ENCODE peak calls at places on chromosomes 13 and 19, in nine cellular contexts. S is body of pancreas, F is left lung, P is PC-9, C is neural crest cell, J is foreskin fibroblast, V is activated B cell treated with CpG ODN at 0.5 μM for 24 hours, M is fibroblast of lung, B is omental fat pad. H is an unnamed sample.

GRCh38 chr19:6891761-6892385 is 4.5 kb downstream of the ADGRE1 start:
- DNase-seq in S (no peak), F (no peak), P (no peak), C (no peak), J (no peak), V (no peak), M (no peak), B (no peak), H (no peak)

GRCh38 chr13:75946746-75947397 is 310.7 kb downstream of the LMO7 start:
- DNase-seq in S (peak; percentile 3), F (no peak), P (no peak), C (no peak), J (no peak), V (no peak), M (no peak), B (no peak), H (no peak)

GRCh38 chr13:33125821-33126570 is 109.8 kb downstream of the KL start:
- DNase-seq in S (peak; percentile 73), F (no peak), P (peak; percentile 98), C (no peak), J (peak; percentile 97), V (no peak), M (peak; percentile 95), B (no peak), H (no peak)

GRCh38 chr13:21901772-21902708 is 231.2 kb downstream of the FGF9 start:
- DNase-seq in S (peak; percentile 7), F (no peak), P (no peak), C (no peak), J (no peak), V (no peak), M (peak; percentile 2), B (no peak), H (no peak)

GRCh38 chr19:16076958-16077611 is 790 bp downstream of the TPM4 start:
- DNase-seq in S (peak; percentile 50), F (peak; percentile 90), P (no peak), C (no peak), J (peak; percentile 64), V (peak; percentile 39), M (peak; percentile 31), B (no peak), H (peak; percentile 68)

GRCh38 chr19:38482496-38482895 is 49.0 kb downstream of the RYR1 start:
- DNase-seq in S (no peak), F (no peak), P (no peak), C (no peak), J (no peak), V (no peak), M (no peak), B (no peak), H (no peak)

GRCh38 chr19:5775668-5776309 is 8.8 kb downstream of the PRR22 start:
- DNase-seq in S (peak; percentile 46), F (no peak), P (peak; percentile 36), C (no peak), J (peak; percentile 93), V (no peak), M (peak; percentile 60), B (no peak), H (no peak)

GRCh38 chr19:40872209-40872608 is 9.8 kb downstream of the CYP2A7 start:
- DNase-seq in S (no peak), F (no peak), P (no peak), C (no peak), J (no peak), V (no peak), M (no peak), B (no peak), H (no peak)

GRCh38 chr13:46575843-46576242 is 22.9 kb downstream of the LRCH1 start:
- DNase-seq in S (no peak), F (no peak), P (no peak), C (no peak), J (peak; percentile 81), V (no peak), M (peak; percentile 75), B (no peak), H (no peak)

GRCh38 chr19:56547535-56547934 is 8.8 kb downstream of the ZFP28 start:
- DNase-seq in S (no peak), F (no peak), P (no peak), C (no peak), J (no peak), V (no peak), M (no peak), B (no peak), H (no peak)
- TF ChIP-seq CTCF in S (no peak), F (no peak), P (no peak), C (no peak), J (no peak), V (no peak), M (no peak), B (no peak), H (no peak)

DNA sequence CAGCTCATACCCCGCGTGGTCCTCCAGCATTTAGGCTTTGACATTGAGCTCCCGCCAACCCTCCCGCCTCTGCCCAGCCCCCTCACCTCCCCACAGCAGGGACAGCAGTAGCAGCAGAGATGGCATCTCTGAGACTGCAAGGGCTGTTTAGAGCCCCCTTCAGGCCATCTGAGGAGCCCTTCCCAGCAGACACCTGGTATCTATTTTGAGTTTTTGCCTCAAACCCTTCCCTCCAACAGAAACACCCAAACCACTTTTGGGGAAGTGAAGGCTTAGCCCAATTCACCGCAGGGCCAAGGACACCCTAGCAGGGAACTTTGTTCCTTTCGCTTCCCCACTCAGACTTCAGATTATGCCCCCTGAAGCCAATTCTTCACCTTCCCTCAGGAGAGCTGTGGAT is 6.3 kb upstream of the ZNF175 start:
- DNase-seq in S (no peak), F (no peak), P (no peak), C (no peak), J (no peak), V (no peak), M (no peak), B (no peak), H (no peak)
- TF ChIP-seq CTCF in S (no peak), F (no peak), P (no peak), C (no peak), J (no peak), V (no peak), M (no peak), B (no peak), H (no peak)

GRCh38 chr19:55606471-55606787 is 982 bp downstream of the ZNF865 start:
- DNase-seq in S (no peak), F (no peak), P (no peak), C (no peak), J (no peak), V (no peak), M (no peak), B (no peak), H (no peak)
- TF ChIP-seq CTCF in S (no peak), F (no peak), P (peak; percentile 4), C (no peak), J (no peak), V (no peak), M (no peak), B (no peak), H (no peak)

GRCh38 chr13:110125157-110125556 is 181.8 kb downstream of the COL4A1 start:
- DNase-seq in S (no peak), F (no peak), P (no peak), C (no peak), J (no peak), V (no peak), M (no peak), B (no peak), H (no peak)
- TF ChIP-seq CTCF in S (no peak), F (no peak), P (no peak), C (no peak), J (no peak), V (no peak), M (no peak), B (no peak), H (no peak)

H was measured in glutamatergic neuron.